ENCODE peak calls at places on chromosomes 3 and 15, in ten cellular contexts. N is Panc1, G is aorta, Q is kidney epithelial cell, J is H1, D is right cardiac atrium, H is fibroblast of lung, R is AG04450, V is cardiac fibroblast, F is lower lobe of right lung. X is an unnamed sample.

GRCh38 chr3:167669699-167670098 is 16.0 kb upstream of the WDR49 start:
- DNase-seq in Q (no peak), V (no peak), F (no peak), D (no peak), J (no peak), N (no peak), G (no peak), R (no peak), H (peak), X (no peak)

GRCh38 chr3:118943597-118943996 is 91.0 kb downstream of the IGSF11 start:
- DNase-seq in F (no peak), V (no peak), H (no peak), R (no peak), D (no peak), N (no peak), G (no peak), J (no peak), Q (no peak), X (no peak)

GRCh38 chr3:194326192-194327029 is 24.7 kb downstream of the CPN2 start:
- DNase-seq in F (no peak), Q (no peak), N (no peak), G (no peak), H (peak), V (peak), J (no peak), D (no peak), R (no peak), X (no peak)

GRCh38 chr3:119664370-119664769 is 4.0 kb upstream of the POPDC2 start:
- DNase-seq in F (no peak), Q (no peak), N (no peak), J (no peak), R (no peak), H (no peak), G (no peak), D (peak), V (peak), X (no peak)

GRCh38 chr3:14256561-14257342 is 78.1 kb downstream of the LSM3 start:
- DNase-seq in J (no peak), Q (no peak), F (no peak), V (no peak), D (no peak), R (no peak), G (no peak), H (no peak), N (no peak), X (no peak)

GRCh38 chr15:50315814-50316630 is 39.0 kb downstream of the GABPB1 start:
- DNase-seq in D (no peak), N (peak), H (peak), Q (no peak), G (no peak), F (no peak), V (peak), J (no peak), R (peak), X (peak)

GRCh38 chr15:40317580-40317979 is 5.9 kb upstream of the INAFM2 start:
- DNase-seq in G (no peak), F (no peak), H (no peak), R (no peak), D (no peak), J (no peak), Q (no peak), V (no peak), N (no peak), X (no peak)

GRCh38 chr3:43995078-43995928 is 246.4 kb upstream of the TOPAZ1 start:
- DNase-seq in N (no peak), H (peak), G (no peak), J (no peak), Q (no peak), D (peak), R (no peak), F (peak), V (peak), X (no peak)

GRCh38 chr15:70299931-70300858 is 202.5 kb upstream of the TLE3 start:
- DNase-seq in J (no peak), Q (no peak), V (no peak), G (no peak), D (no peak), F (no peak), H (no peak), R (no peak), N (no peak), X (no peak)

GRCh38 chr15:70867911-70868467 is 14.0 kb upstream of the LARP6 start:
- DNase-seq in G (no peak), F (no peak), V (peak), H (peak), D (peak), Q (no peak), N (no peak), R (no peak), J (no peak), X (peak)

GRCh38 chr15:72271895-72272212 is 500 bp downstream of the PARP6 start:
- DNase-seq in H (peak), D (no peak), J (no peak), F (no peak), R (no peak), N (no peak), Q (no peak), V (peak), G (no peak), X (no peak)

GRCh38 chr15:71945012-71945411 is 134.7 kb downstream of the NR2E3 start:
- DNase-seq in G (no peak), D (no peak), Q (no peak), N (no peak), R (no peak), V (peak), H (no peak), J (no peak), F (no peak), X (no peak)

GRCh38 chr15:77507911-77508310 is 87.2 kb downstream of the HMG20A start:
- DNase-seq in J (no peak), Q (no peak), D (peak), N (no peak), R (no peak), V (peak), F (no peak), G (no peak), H (peak), X (no peak)

DNA sequence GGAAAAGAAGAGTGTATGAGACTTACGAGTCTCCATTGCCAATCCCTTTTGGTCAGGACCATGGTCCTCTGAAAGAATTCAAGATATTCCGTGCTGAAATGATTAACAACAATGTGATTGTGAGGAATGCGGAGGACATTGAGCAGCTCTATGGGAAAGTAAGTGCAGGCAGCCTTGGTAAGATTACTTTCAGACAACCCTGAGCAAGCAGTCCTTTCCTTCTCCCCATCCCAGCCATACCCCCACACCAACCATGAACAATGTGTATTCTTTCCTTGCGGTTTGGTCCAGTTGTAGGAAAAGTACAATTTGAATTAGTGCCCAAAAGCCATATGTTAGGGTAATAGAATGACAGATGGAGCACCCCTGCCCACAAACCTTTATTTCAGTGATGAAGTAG is 5.6 kb downstream of the TSEN2 start:
- DNase-seq in Q (no peak), N (no peak), J (no peak), G (no peak), H (no peak), D (no peak), F (no peak), R (no peak), V (peak), X (no peak)
- H3K4me3 ChIP-seq in Q (no peak), N (no peak), J (no peak), G (no peak), H (no peak), D (no peak), F (no peak), R (no peak), V (no peak), X (no peak)

GRCh38 chr15:67883228-67883773 is 43.5 kb upstream of the RNU6-1 start:
- DNase-seq in J (no peak), D (no peak), V (no peak), Q (no peak), F (no peak), H (no peak), N (no peak), R (no peak), G (no peak), X (no peak)

GRCh38 chr15:67882487-67883227 is 42.8 kb upstream of the RNU6-1 start:
- DNase-seq in F (no peak), H (no peak), J (no peak), N (no peak), Q (no peak), V (no peak), G (no peak), R (no peak), D (no peak), X (no peak)

GRCh38 chr15:67885848-67886247 is 46.0 kb upstream of the RNU6-1 start:
- DNase-seq in R (no peak), V (no peak), J (no peak), D (no peak), Q (no peak), F (no peak), N (no peak), H (no peak), G (no peak), X (no peak)

GRCh38 chr15:67884514-67885225 is 44.8 kb upstream of the RNU6-1 start:
- DNase-seq in Q (no peak), D (peak), R (no peak), J (peak), F (peak), N (no peak), G (peak), H (peak), V (peak), X (peak)

GRCh38 chr15:67884009-67884408 is 44.2 kb upstream of the RNU6-1 start:
- DNase-seq in Q (no peak), J (no peak), V (no peak), R (no peak), D (no peak), H (no peak), F (no peak), N (no peak), G (no peak), X (no peak)
- H3K4me3 ChIP-seq in Q (no peak), J (no peak), V (no peak), R (no peak), D (peak), H (no peak), F (peak), N (peak), G (no peak), X (no peak)

GRCh38 chr15:75616766-75617165 is 8.8 kb downstream of the SNUPN start:
- DNase-seq in D (no peak), J (no peak), H (no peak), R (no peak), V (no peak), Q (no peak), F (no peak), G (no peak), N (no peak), X (no peak)

GRCh38 chr15:75620043-75620775 is 5.3 kb downstream of the SNUPN start:
- DNase-seq in D (peak), R (no peak), H (peak), V (peak), Q (no peak), N (no peak), F (no peak), J (no peak), G (peak), X (no peak)

GRCh38 chr15:75622505-75622904 is 3.0 kb downstream of the SNUPN start:
- DNase-seq in G (no peak), Q (no peak), J (no peak), V (no peak), H (no peak), N (no peak), D (no peak), R (no peak), F (no peak), X (no peak)

GRCh38 chr15:75625542-75626347 is at the start of gene SNUPN:
- DNase-seq in J (peak), G (peak), F (peak), H (peak), D (peak), R (no peak), V (peak), Q (no peak), N (peak), X (peak)

GRCh38 chr15:75620776-75621536 is 4.6 kb downstream of the SNUPN start:
- DNase-seq in F (peak), H (peak), G (peak), V (peak), R (peak), N (no peak), D (peak), Q (no peak), J (no peak), X (peak)
- H3K4me3 ChIP-seq in F (peak), H (peak), G (peak), V (peak), R (peak), N (no peak), D (no peak), Q (no peak), J (no peak), X (peak)

GRCh38 chr3:18442743-18443669 is 17.9 kb upstream of the SATB1 start:
- DNase-seq in R (no peak), N (no peak), H (no peak), V (no peak), G (no peak), J (no peak), D (no peak), F (no peak), Q (no peak), X (no peak)

GRCh38 chr3:18439281-18439680 is 14.1 kb upstream of the SATB1 start:
- DNase-seq in Q (no peak), N (no peak), J (no peak), F (no peak), G (no peak), D (no peak), V (no peak), H (no peak), R (no peak), X (no peak)

GRCh38 chr3:18443670-18444596 is 18.8 kb upstream of the SATB1 start:
- DNase-seq in V (no peak), J (no peak), R (no peak), G (peak), N (no peak), F (peak), Q (no peak), D (peak), H (no peak), X (no peak)

GRCh38 chr3:18440053-18440768 is 15.1 kb upstream of the SATB1 start:
- DNase-seq in V (peak), Q (no peak), H (no peak), G (no peak), F (no peak), D (no peak), R (no peak), N (no peak), J (no peak), X (no peak)

DNA sequence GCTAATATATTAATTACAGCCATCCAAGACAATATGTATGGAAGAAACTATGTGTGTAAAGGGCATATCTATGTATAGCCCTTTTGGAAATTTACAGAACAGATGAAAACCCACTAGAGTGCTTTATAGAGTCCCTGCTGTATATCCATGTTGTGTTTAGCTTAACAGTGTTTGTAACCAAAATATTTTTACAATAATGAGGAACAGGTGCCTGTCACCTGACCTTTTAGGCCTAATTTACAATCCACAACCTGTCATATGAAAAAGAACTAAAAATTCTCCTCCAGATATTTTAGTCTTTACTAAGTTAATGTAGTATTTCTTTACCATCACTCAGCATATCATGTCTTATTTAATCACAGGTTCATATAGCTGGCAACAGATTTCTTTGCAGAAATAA is 16.4 kb upstream of the SATB1 start:
- DNase-seq in G (no peak), R (no peak), J (no peak), D (no peak), Q (no peak), V (no peak), H (no peak), F (no peak), N (no peak), X (no peak)
- H3K4me3 ChIP-seq in G (no peak), R (no peak), J (no peak), D (no peak), Q (no peak), V (no peak), H (no peak), F (no peak), N (no peak), X (no peak)

GRCh38 chr15:100661161-100661560 is 58.8 kb downstream of the ASB7 start:
- DNase-seq in V (no peak), N (no peak), Q (no peak), F (no peak), R (no peak), H (no peak), D (no peak), J (no peak), G (no peak), X (no peak)

GRCh38 chr15:100663550-100664335 is 61.4 kb downstream of the ASB7 start:
- DNase-seq in Q (no peak), F (no peak), R (no peak), D (no peak), G (no peak), H (no peak), N (no peak), J (no peak), V (peak), X (no peak)

GRCh38 chr15:100663066-100663465 is 60.7 kb downstream of the ASB7 start:
- DNase-seq in V (no peak), N (no peak), G (no peak), Q (no peak), D (no peak), R (no peak), J (peak), H (no peak), F (no peak), X (no peak)

GRCh38 chr15:100653608-100654007 is 51.2 kb downstream of the ASB7 start:
- DNase-seq in V (no peak), H (peak), G (no peak), D (no peak), N (no peak), R (no peak), J (no peak), Q (no peak), F (no peak), X (no peak)

DNA sequence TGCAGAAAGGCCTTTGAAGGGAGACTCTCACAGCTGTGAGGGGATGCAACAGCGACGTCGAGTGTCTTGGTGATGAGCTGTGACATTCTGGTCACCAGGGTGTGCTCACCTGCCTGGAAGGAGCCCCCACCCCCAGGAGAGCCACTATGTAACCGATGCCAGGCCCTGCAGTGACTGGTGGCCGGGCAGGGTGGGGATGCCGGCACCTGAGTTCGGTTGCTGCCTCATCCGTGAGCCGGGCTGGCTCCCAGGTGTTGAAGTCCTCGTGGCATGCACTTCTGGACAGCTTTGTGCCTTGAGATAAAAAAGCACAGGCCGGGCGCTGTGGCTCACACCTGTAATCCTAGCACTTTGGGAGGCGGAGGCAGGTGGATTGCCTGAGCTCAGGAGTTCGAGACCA is 56.5 kb downstream of the ASB7 start:
- DNase-seq in R (no peak), J (no peak), D (no peak), G (no peak), F (no peak), H (no peak), N (no peak), V (no peak), Q (no peak), X (no peak)
- H3K4me3 ChIP-seq in R (no peak), J (no peak), D (no peak), G (no peak), F (no peak), H (no peak), N (no peak), V (no peak), Q (no peak), X (no peak)

GRCh38 chr15:100598655-100599054 is 3.3 kb downstream of the LINS1 start:
- DNase-seq in J (no peak), F (no peak), H (no peak), G (no peak), Q (no peak), N (no peak), V (no peak), R (no peak), D (no peak), X (no peak)

GRCh38 chr15:100593431-100593830 is 8.6 kb downstream of the LINS1 start:
- DNase-seq in F (no peak), G (no peak), R (no peak), Q (no peak), H (no peak), V (no peak), N (no peak), D (no peak), J (no peak), X (no peak)

GRCh38 chr15:100597862-100598261 is 4.1 kb downstream of the LINS1 start:
- DNase-seq in R (no peak), N (no peak), H (no peak), D (no peak), G (no peak), Q (no peak), F (no peak), V (no peak), J (no peak), X (no peak)

GRCh38 chr15:100595964-100596363 is 6.0 kb downstream of the LINS1 start:
- DNase-seq in G (no peak), D (no peak), F (no peak), J (no peak), V (no peak), Q (no peak), H (no peak), N (no peak), R (no peak), X (no peak)

GRCh38 chr15:100596792-100597191 is 5.2 kb downstream of the LINS1 start:
- DNase-seq in J (no peak), D (no peak), G (peak), V (peak), N (no peak), H (no peak), Q (no peak), F (peak), R (no peak), X (no peak)
- H3K4me3 ChIP-seq in J (no peak), D (no peak), G (no peak), V (no peak), N (no peak), H (no peak), Q (no peak), F (no peak), R (no peak), X (no peak)